ENCODE peak calls at places on chromosome 20, in seven cellular contexts. W, N, L, E, H, D and K are unnamed samples.

GRCh38 chr20:53751394-53752368 is 158.0 kb upstream of the ZNF217 start:
- DNase-seq in E (peak), D (no peak), W (no peak), H (no peak), L (peak), N (no peak), K (no peak)

GRCh38 chr20:36010081-36010480 is 41.7 kb downstream of the CNBD2 start:
- DNase-seq in D (no peak), H (no peak), W (no peak), N (no peak), L (no peak), E (peak), K (no peak)

GRCh38 chr20:14617123-14617522 is 279.7 kb upstream of the FLRT3 start:
- DNase-seq in W (no peak), L (no peak), H (no peak), N (no peak), D (no peak), E (no peak), K (no peak)

GRCh38 chr20:34516038-34516873 is at the start of gene DYNLRB1:
- DNase-seq in L (peak), W (peak), H (peak), E (peak), D (peak), N (peak), K (peak)

GRCh38 chr20:2283706-2284423 is 11.9 kb upstream of the TGM3 start:
- DNase-seq in H (no peak), E (no peak), D (no peak), L (peak), W (no peak), N (no peak), K (no peak)

GRCh38 chr20:58870293-58871014 is 17.9 kb downstream of the GNAS start:
- DNase-seq in L (peak), W (peak), D (peak), H (peak), E (no peak), N (peak), K (peak)

GRCh38 chr20:54475334-54476287 is at the start of gene DOK5:
- DNase-seq in L (peak), W (peak), H (peak), E (no peak), N (no peak), D (peak), K (peak)

GRCh38 chr20:34302312-34302722 is 838 bp downstream of the AHCY start:
- DNase-seq in E (no peak), W (no peak), D (no peak), N (peak), H (no peak), L (peak), K (no peak)

GRCh38 chr20:6295477-6296256 is 172.8 kb upstream of the FERMT1 start:
- DNase-seq in N (no peak), D (no peak), L (no peak), W (no peak), E (no peak), H (no peak), K (no peak)

GRCh38 chr20:52601295-52601971 is 370.7 kb upstream of the TSHZ2 start:
- DNase-seq in D (no peak), L (no peak), N (no peak), W (no peak), E (no peak), H (no peak), K (no peak)

GRCh38 chr20:5890773-5891441 is 59.4 kb downstream of the TRMT6 start:
- DNase-seq in D (no peak), H (no peak), E (no peak), L (no peak), W (no peak), N (no peak), K (no peak)

GRCh38 chr20:45861157-45862075 is 4.0 kb downstream of the ZSWIM3 start:
- DNase-seq in W (no peak), N (no peak), H (no peak), D (no peak), E (no peak), L (peak), K (no peak)

GRCh38 chr20:63025534-63026331 is 19.0 kb upstream of the BHLHE23 start:
- DNase-seq in W (peak), H (no peak), N (peak), D (no peak), L (no peak), E (no peak), K (no peak)

GRCh38 chr20:62303327-62304226 is 780 bp downstream of the ADRM1 start:
- DNase-seq in N (no peak), D (no peak), W (no peak), L (peak), H (no peak), E (no peak), K (no peak)

GRCh38 chr20:63963784-63964301 is 5.9 kb downstream of the ZNF512B start:
- DNase-seq in E (no peak), W (peak), D (no peak), N (no peak), L (no peak), H (no peak), K (no peak)

GRCh38 chr20:64160536-64161495 is 3.4 kb upstream of the MYT1 start:
- DNase-seq in D (no peak), E (no peak), N (no peak), W (no peak), L (no peak), H (no peak), K (no peak)

GRCh38 chr20:50690979-50691584 is at the start of gene RIPOR3:
- DNase-seq in W (peak), N (no peak), L (no peak), E (no peak), D (no peak), H (peak), K (no peak)
- TF ChIP-seq CTCF in W (no peak), N (no peak), L (no peak), E (no peak), D (no peak), H (no peak), K (no peak)

GRCh38 chr20:38094968-38095689 is 61.6 kb downstream of the RPRD1B start:
- DNase-seq in N (no peak), L (no peak), E (no peak), H (no peak), D (peak), W (no peak), K (no peak)

GRCh38 chr20:38092260-38092857 is 58.8 kb downstream of the RPRD1B start:
- DNase-seq in H (no peak), W (no peak), N (no peak), E (no peak), L (no peak), D (peak), K (no peak)

GRCh38 chr20:38094373-38094775 is 60.8 kb downstream of the RPRD1B start:
- DNase-seq in D (peak), W (peak), N (peak), H (peak), E (no peak), L (no peak), K (no peak)

GRCh38 chr20:38091447-38092216 is 58.1 kb downstream of the RPRD1B start:
- DNase-seq in W (no peak), D (peak), E (no peak), L (no peak), N (peak), H (peak), K (no peak)

GRCh38 chr20:38093641-38094077 is 60.1 kb downstream of the RPRD1B start:
- DNase-seq in N (no peak), W (no peak), E (no peak), D (no peak), L (no peak), H (no peak), K (no peak)
- TF ChIP-seq CTCF in N (no peak), W (no peak), E (no peak), D (no peak), L (no peak), H (no peak), K (no peak)

DNA sequence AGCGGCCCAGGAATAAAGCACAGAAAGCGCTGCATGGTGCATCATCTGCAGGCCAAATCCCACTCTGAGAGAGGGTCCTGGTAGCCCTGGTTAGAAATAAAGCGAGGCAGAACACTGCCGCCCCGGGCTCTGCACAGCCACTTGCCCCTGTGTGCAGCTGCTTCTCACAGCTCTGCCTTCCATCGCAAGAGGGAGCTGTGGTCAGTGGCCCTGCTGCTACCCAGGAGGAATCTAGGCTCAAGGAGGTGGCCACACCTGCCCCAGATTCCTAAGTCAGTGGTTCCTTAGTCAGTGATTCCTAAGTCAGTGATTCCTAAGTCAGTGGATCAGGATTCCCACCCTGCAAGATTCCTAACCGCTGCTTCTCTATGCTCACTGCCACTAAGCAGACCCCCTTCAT is 8.8 kb downstream of the CDH4 start:
- DNase-seq in E (no peak), D (no peak), H (no peak), W (no peak), L (no peak), N (no peak), K (no peak)
- TF ChIP-seq CTCF in E (no peak), D (no peak), H (no peak), W (no peak), L (no peak), N (peak), K (peak)

DNA sequence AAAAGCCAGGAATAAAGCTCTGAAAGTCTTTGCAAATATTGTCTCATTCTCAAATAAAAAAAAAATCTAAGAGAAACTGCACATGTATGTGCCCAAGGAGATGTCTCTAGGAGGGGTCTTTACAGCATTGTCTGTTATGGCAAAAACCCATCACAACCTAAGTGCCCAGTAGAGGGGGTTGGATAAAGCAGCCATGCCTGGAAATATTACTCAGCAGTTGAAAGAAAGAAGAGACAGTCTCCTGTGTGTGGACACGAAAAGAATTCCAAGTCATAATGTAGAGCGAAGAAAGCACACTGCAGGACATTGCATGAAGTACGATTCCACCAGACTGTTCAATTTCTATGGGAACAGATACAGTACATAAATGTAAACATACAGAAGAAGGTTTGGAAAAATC is 7.3 kb upstream of the TGM2 start:
- DNase-seq in E (no peak), H (no peak), D (no peak), L (no peak), N (peak), W (no peak), K (no peak)
- TF ChIP-seq CTCF in E (no peak), H (no peak), D (no peak), L (peak), N (peak), W (peak), K (peak)

GRCh38 chr20:49549806-49550551 is 18.0 kb downstream of the PTGIS start:
- DNase-seq in N (no peak), D (no peak), E (no peak), W (no peak), L (no peak), H (no peak), K (no peak)
- TF ChIP-seq CTCF in N (no peak), D (no peak), E (no peak), W (no peak), L (no peak), H (no peak), K (no peak)

DNA sequence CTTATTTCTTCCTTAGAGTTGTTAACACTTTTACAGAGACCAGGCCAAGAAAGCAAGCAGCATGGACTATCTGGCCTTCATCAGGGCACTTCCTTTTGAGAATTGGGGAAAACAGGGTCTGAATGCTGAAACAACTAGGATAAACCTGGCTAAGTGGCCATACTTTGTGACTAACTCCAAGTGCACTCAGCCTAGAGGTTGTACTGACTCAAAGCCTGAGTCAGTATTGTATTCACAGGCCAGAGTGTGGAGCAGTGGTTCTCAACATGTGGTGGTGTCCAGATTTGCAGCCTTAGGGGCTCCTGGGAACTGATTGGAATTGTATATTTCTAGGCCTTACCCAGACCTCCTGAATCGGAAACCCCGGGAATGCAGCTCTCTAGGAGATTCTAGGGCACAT is 20.1 kb downstream of the SEC23B start:
- DNase-seq in D (no peak), E (no peak), L (no peak), H (no peak), N (peak), W (no peak), K (no peak)
- TF ChIP-seq CTCF in D (no peak), E (no peak), L (no peak), H (no peak), N (no peak), W (no peak), K (no peak)

GRCh38 chr20:57568088-57568896 is 7.4 kb downstream of the PCK1 start:
- DNase-seq in H (no peak), N (no peak), E (no peak), W (no peak), L (no peak), D (no peak), K (no peak)
- TF ChIP-seq CTCF in H (no peak), N (no peak), E (no peak), W (no peak), L (no peak), D (no peak), K (no peak)